ENCODE peak calls at places on chromosomes 1 and 21, in seven cellular contexts. X is heart left ventricle, R is AG04450, B is IMR-90, O is adrenal gland, M is right atrium auricular region, V is HepG2. H is an unnamed sample. For H3K9me3, the result is how much of the 10 kb centered on the place peaks cover.

GRCh38 chr1:246725191-246725590 is 982 bp downstream of the SCCPDH start:
- DNase-seq in O (no peak), B (no peak), V (no peak), M (no peak), X (no peak), R (no peak), H (no peak)

GRCh38 chr1:87045757-87046422 is 131.5 kb downstream of the HS2ST1 start:
- DNase-seq in O (no peak), R (no peak), V (no peak), B (peak), M (no peak), X (no peak), H (no peak)

GRCh38 chr21:46569071-46569470 is 35.8 kb downstream of the S100B start:
- DNase-seq in V (no peak), O (no peak), M (no peak), R (no peak), B (peak), X (no peak), H (no peak)

GRCh38 chr1:204673909-204674701 is 11.4 kb downstream of the LRRN2 start:
- DNase-seq in X (no peak), R (no peak), O (no peak), B (no peak), M (no peak), V (no peak), H (no peak)

GRCh38 chr1:90821793-90822359 is 104.8 kb upstream of the BARHL2 start:
- DNase-seq in V (no peak), X (no peak), R (no peak), M (no peak), B (no peak), O (no peak), H (no peak)

GRCh38 chr1:89291276-89291675 is 18.6 kb upstream of the GBP5 start:
- DNase-seq in B (no peak), X (no peak), R (no peak), V (no peak), O (no peak), M (no peak), H (no peak)

GRCh38 chr1:16167331-16168143 is 11.7 kb upstream of the EPHA2 start:
- DNase-seq in V (no peak), X (no peak), O (no peak), B (no peak), R (no peak), M (no peak), H (no peak)

GRCh38 chr21:39599191-39599966 is 13.4 kb upstream of the B3GALT5 start:
- DNase-seq in R (no peak), O (no peak), B (no peak), X (no peak), M (no peak), V (no peak), H (no peak)

GRCh38 chr1:214208525-214208924 is 72.4 kb upstream of the SMYD2 start:
- DNase-seq in O (no peak), B (no peak), V (no peak), X (no peak), R (no peak), M (no peak), H (no peak)

GRCh38 chr1:240650877-240651276 is 38.9 kb upstream of the GREM2 start:
- DNase-seq in B (no peak), O (no peak), R (no peak), X (no peak), V (no peak), M (no peak), H (no peak)

GRCh38 chr1:183583466-183583865 is 6.8 kb downstream of the NCF2 start:
- DNase-seq in O (peak), X (no peak), R (no peak), V (no peak), M (no peak), B (peak), H (no peak)

GRCh38 chr1:84339503-84339902 is 38.0 kb downstream of the SAMD13 start:
- DNase-seq in B (peak), V (no peak), X (no peak), O (no peak), R (no peak), M (no peak), H (no peak)

GRCh38 chr21:39176312-39176711 is 6.9 kb downstream of the PSMG1 start:
- DNase-seq in O (no peak), X (no peak), V (no peak), M (no peak), R (no peak), B (peak), H (no peak)

GRCh38 chr1:41713557-41714327 is 205.0 kb downstream of the HIVEP3 start:
- DNase-seq in M (no peak), V (no peak), X (no peak), R (peak), O (peak), B (peak), H (no peak)

GRCh38 chr1:3711780-3712451 is 40.3 kb upstream of the CCDC27 start:
- DNase-seq in X (no peak), M (no peak), R (no peak), B (no peak), O (no peak), V (no peak), H (no peak)

GRCh38 chr21:35010450-35010849 is 38.7 kb downstream of the RUNX1 start:
- DNase-seq in V (no peak), B (no peak), R (no peak), O (no peak), X (no peak), M (no peak), H (no peak)

GRCh38 chr1:73491641-73492040 is 706.3 kb downstream of the LRRIQ3 start:
- DNase-seq in X (no peak), O (no peak), V (no peak), M (no peak), B (no peak), R (no peak), H (no peak)

GRCh38 chr21:41604583-41605041 is 96.7 kb upstream of the TMPRSS2 start:
- DNase-seq in M (no peak), V (no peak), R (no peak), X (no peak), O (no peak), B (peak), H (no peak)

GRCh38 chr1:43525995-43526394 is 4.7 kb upstream of the PTPRF start:
- DNase-seq in R (no peak), X (no peak), V (no peak), B (peak), M (no peak), O (no peak), H (no peak)

GRCh38 chr1:30745834-30746208 is 11.8 kb downstream of the LAPTM5 start:
- DNase-seq in V (no peak), R (no peak), M (no peak), B (no peak), X (no peak), O (no peak), H (peak)

GRCh38 chr1:183804916-183805734 is at the start of gene RGL1:
- DNase-seq in B (peak), O (peak), X (peak), M (peak), V (peak), R (no peak), H (peak)

GRCh38 chr1:167317463-167317862 is 96.8 kb downstream of the POU2F1 start:
- DNase-seq in V (no peak), O (no peak), B (no peak), M (no peak), X (no peak), R (no peak), H (no peak)

GRCh38 chr21:43361493-43362296 is 65.2 kb downstream of the SIK1 start:
- DNase-seq in B (peak), O (no peak), X (peak), M (peak), R (peak), V (no peak), H (peak)

GRCh38 chr1:244150071-244150470 is 99.0 kb downstream of the ZBTB18 start:
- DNase-seq in V (no peak), M (no peak), O (no peak), R (no peak), B (peak), X (no peak), H (no peak)

GRCh38 chr1:145892486-145893087 is 6.9 kb upstream of the ANKRD35 start:
- DNase-seq in M (no peak), B (peak), R (peak), V (no peak), X (no peak), O (peak), H (no peak)

GRCh38 chr1:46077669-46078068 is 54.8 kb downstream of the PIK3R3 start:
- DNase-seq in V (no peak), R (no peak), O (no peak), X (no peak), B (no peak), M (no peak), H (no peak)

GRCh38 chr1:231643333-231644237 is 17.0 kb downstream of the DISC1 start:
- DNase-seq in X (no peak), V (no peak), R (no peak), M (no peak), O (no peak), B (no peak), H (no peak)

GRCh38 chr1:205927676-205928075 is 15.6 kb downstream of the SLC26A9 start:
- DNase-seq in V (no peak), M (no peak), O (no peak), R (no peak), X (no peak), B (no peak), H (no peak)

GRCh38 chr1:14112613-14113012 is 412.6 kb downstream of the PRDM2 start:
- DNase-seq in O (no peak), X (no peak), R (no peak), M (no peak), V (no peak), B (no peak), H (no peak)

GRCh38 chr1:93847811-93848288 is 31.2 kb downstream of the DNTTIP2 start:
- DNase-seq in O (peak), X (peak), R (peak), M (peak), V (peak), B (peak), H (peak)

GRCh38 chr1:86155807-86156561 is 588 bp downstream of the COL24A1 start:
- DNase-seq in O (no peak), R (no peak), B (peak), V (no peak), X (peak), M (peak), H (peak)

GRCh38 chr1:246111570-246111969 is 395.5 kb downstream of the SMYD3 start:
- DNase-seq in O (no peak), M (no peak), B (no peak), V (no peak), R (no peak), X (no peak), H (no peak)

GRCh38 chr1:51916587-51917405 is 38.3 kb upstream of the NRDC start:
- DNase-seq in O (no peak), B (peak), R (no peak), X (no peak), V (no peak), M (no peak), H (no peak)

GRCh38 chr1:15341634-15342375 is 67.9 kb upstream of the EFHD2 start:
- DNase-seq in R (peak), X (no peak), B (peak), O (no peak), M (no peak), V (no peak), H (no peak)

GRCh38 chr1:22453181-22453580 is 1.5 kb downstream of the ZBTB40 start:
- DNase-seq in B (no peak), V (no peak), R (no peak), O (no peak), M (no peak), X (no peak), H (no peak)
- H3K27ac ChIP-seq in B (no peak), V (no peak), R (no peak), O (peak), M (no peak), X (peak), H (no peak)

GRCh38 chr1:1670866-1671265 is 12.1 kb upstream of the CDK11B start:
- DNase-seq in V (no peak), X (no peak), O (no peak), M (no peak), R (no peak), B (no peak), H (peak)

GRCh38 chr1:1666526-1666925 is 7.7 kb upstream of the CDK11B start:
- DNase-seq in M (no peak), R (no peak), B (no peak), O (no peak), X (no peak), V (no peak), H (peak)

GRCh38 chr1:1672181-1672965 is 13.6 kb upstream of the CDK11B start:
- DNase-seq in B (no peak), O (no peak), R (no peak), M (no peak), V (no peak), X (no peak), H (peak)

GRCh38 chr1:1671365-1672119 is 12.7 kb upstream of the CDK11B start:
- DNase-seq in M (no peak), R (no peak), V (no peak), B (no peak), X (no peak), O (no peak), H (peak)

DNA sequence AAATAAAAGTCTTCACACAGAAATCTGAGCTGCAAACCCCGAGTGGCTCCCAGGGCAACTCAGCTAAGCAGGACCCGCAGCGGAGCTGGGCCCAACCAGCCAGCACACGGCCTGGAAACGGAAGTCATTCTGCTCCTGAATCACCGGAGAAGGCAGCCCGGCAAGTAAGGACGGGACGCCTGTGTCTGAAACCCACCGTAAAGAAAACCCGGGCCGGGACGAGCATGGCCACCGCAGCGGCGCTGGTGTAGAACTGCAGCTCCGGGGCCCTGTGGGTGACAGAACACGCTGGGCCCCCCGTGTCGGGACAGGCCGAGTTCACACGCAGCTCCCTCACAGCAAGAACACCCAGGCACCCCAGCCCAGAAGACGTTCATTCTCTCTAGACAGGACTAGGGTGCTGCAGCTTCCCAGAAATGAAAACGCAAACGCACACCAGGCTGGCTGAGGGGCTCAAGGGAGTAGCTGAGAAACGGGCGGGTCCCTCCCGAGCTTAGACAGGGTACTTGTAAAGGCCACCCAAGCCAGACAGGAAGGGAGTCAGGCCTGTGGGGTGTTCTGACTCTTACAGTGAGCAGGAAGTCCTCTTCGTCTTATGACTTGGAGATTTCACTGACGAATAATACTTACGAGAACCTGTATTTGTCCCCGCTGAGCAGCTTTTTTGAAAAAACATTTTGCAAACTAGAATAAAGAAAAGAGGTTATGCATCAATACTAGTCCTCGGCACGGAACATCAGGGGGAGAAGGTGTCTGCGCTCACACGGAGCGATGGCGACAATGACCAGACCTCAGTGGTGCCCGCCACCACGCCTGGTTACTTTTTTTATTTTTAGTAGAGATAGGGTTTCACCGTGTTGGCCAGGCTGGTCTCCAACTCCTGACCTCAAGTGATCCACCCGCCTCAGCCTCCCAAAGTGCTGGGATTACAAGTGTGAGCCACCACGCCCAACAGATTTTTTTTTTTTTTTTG is 10.9 kb upstream of the CDK11B start:
- DNase-seq in R (no peak), M (no peak), X (no peak), V (no peak), B (no peak), O (no peak), H (peak)
- H3K9me3 ChIP-seq in R (under half), M (under half), X (under half), V (under half), B (under half), O (under half), H (under half)

DNA sequence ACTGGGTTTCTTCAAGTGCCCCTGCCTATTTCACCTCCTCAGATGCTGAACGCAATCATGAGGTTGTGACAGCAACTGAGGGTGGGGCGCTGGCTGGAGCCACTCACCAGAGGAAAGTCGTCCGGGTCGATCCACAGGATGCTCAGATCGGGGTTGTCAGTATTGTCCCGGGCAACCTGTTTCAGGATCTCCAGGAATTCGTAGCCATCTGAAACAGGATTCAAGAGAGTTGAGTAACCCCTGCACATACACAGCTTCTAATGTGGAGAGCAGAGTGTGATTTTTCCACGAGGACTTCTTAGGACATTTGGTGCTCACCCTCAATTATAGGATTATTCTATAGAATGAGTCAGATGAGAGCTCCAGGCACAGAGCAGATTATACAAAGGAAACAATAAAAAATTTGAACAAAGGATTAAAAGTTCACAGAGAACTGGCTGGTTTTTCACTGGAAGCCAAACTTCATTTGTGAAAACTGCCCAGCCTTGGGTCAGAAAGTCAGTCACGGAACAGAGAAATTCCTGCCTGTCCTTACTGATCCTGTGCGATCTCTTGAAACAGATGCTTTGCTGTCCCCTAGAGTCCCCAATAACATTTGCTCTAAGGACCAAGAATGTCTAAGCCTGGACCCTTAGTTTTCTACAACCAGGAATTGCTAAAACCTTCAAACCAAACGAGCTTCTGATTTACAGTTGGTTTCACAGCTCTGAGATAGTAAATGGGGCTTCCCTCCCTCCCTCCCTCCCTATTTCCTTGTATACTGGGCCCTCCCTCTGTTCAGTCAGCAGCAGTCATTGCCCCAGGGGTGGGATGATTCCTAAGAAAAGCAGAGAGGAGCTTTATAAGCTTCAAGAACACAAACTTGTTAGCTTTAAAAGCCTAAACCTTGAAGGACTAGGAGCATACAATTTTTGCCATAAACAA is 63.2 kb downstream of the CASQ2 start:
- DNase-seq in B (no peak), M (no peak), X (no peak), V (no peak), R (no peak), O (no peak), H (no peak)
- TF ChIP-seq CTCF in B (no peak), M (no peak), X (no peak), V (no peak), R (no peak), O (no peak), H (no peak)

DNA sequence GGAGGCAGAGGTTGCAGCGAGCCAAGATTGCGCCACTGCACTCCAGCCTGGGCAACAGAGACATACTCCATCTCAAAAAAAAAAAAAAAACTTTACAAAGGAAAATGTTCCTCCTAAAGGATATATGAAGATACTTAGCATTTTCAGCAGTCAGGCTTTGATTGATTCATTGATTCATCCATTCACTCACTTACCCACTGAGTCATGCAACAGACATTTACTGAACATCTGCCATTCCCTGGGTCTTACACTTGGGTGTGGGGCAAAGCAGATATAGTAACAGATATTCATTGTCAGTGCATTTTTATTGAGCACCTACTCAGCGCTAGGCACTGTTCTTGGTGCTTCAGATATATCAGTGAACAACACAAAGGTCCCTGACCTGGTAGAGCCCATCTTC is 5.6 kb upstream of the LACTBL1 start:
- DNase-seq in B (peak), X (no peak), O (no peak), M (no peak), V (no peak), R (peak), H (no peak)
- H3K27ac ChIP-seq in B (no peak), X (no peak), O (no peak), M (no peak), V (no peak), R (no peak), H (no peak)

DNA sequence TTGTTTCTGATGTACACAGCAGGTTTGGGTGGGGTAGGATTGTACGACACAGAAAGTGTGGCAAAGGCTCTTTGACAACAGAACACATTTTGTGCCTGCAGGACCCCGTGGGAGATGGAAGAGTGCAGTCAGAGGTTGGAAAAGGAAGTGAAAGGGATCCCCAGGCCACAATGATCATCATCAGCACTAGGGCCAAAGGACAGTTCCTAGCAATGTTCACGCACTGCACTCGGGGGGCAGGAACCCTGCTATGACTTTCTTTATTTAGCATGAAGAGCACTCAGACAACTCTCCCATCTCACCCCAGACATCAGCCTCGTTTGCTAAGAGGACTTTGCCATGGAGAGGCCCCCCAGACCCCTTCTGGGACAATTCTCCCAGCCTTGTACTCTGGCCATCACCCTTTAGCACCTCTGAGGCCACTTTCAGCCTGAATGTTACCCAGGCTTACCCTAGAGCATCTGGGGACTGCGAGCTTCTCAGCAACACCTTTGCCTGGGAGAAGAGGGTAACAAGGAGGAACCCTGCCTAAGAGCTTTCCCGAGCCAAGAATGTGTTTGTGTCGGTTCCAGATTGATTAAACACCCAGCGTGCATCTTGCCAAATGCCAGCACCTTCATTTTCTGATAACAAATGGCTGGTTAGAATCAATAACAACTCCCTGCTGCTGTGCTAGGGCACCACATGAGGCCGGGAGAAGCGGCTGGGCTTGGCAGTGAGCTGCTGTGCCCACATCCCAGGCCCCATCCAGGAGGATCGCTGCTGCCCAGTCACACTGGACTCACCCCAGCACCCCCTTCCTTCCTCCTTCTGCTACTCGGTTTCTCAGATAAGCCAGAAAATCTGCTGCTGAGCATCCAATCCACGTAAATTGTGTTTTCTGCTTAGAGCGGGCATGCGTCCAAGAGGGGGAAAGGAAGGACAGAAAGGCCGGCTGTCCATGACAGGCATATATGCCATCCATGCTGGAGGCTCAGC is 633.1 kb downstream of the AJAP1 start:
- DNase-seq in B (no peak), O (no peak), R (no peak), X (no peak), M (no peak), V (no peak), H (no peak)
- H3K9me3 ChIP-seq in B (half or more), O (under half), R (half or more), X (under half), M (under half), V (half or more), H (under half)

GRCh38 chr1:178037510-178038253 is 56.2 kb upstream of the RASAL2 start:
- DNase-seq in B (peak), R (no peak), O (peak), V (peak), M (peak), X (peak), H (peak)
- TF ChIP-seq CTCF in B (peak), R (peak), O (peak), V (peak), M (peak), X (peak), H (peak)